ENCODE peak calls at places on chromosome 14, in seven cellular contexts. Y is neural progenitor cell, P is HCT116, J is transverse colon, C is esophagus muscularis mucosa, G is spleen, E is mammary epithelial cell. R is an unnamed sample. For H3K27me3 and H3K4me1, the result is how much of the 10 kb centered on the place peaks cover.

GRCh38 chr14:33914676-33915516 is 36.0 kb downstream of the EGLN3 start:
- DNase-seq in Y (no peak), P (peak), J (no peak), C (peak), G (no peak), E (peak), R (no peak)

GRCh38 chr14:51657762-51658161 is 6.1 kb downstream of the FRMD6 start:
- DNase-seq in Y (no peak), P (no peak), J (no peak), C (no peak), G (no peak), E (peak), R (no peak)

GRCh38 chr14:24179294-24179960 is 7.5 kb downstream of the REC8 start:
- DNase-seq in Y (no peak), P (no peak), J (no peak), C (no peak), G (peak), E (no peak), R (no peak)

GRCh38 chr14:75223664-75224154 is 47.3 kb upstream of the TMED10 start:
- DNase-seq in Y (peak), P (no peak), J (peak), C (no peak), G (no peak), E (no peak), R (peak)

GRCh38 chr14:35809597-35809996 is 502 bp upstream of the RALGAPA1 start:
- DNase-seq in Y (no peak), P (no peak), J (no peak), C (no peak), G (no peak), E (no peak), R (no peak)

GRCh38 chr14:50053935-50054334 is 62.4 kb downstream of the VCPKMT start:
- DNase-seq in Y (no peak), P (no peak), J (no peak), C (no peak), G (no peak), E (no peak), R (no peak)

GRCh38 chr14:95490127-95490526 is 26.3 kb downstream of the SYNE3 start:
- DNase-seq in Y (no peak), P (no peak), J (no peak), C (no peak), G (no peak), E (no peak), R (no peak)

GRCh38 chr14:37602605-37603453 is 7.4 kb downstream of the TTC6 start:
- DNase-seq in Y (no peak), P (no peak), J (no peak), C (peak), G (no peak), E (no peak), R (no peak)

DNA sequence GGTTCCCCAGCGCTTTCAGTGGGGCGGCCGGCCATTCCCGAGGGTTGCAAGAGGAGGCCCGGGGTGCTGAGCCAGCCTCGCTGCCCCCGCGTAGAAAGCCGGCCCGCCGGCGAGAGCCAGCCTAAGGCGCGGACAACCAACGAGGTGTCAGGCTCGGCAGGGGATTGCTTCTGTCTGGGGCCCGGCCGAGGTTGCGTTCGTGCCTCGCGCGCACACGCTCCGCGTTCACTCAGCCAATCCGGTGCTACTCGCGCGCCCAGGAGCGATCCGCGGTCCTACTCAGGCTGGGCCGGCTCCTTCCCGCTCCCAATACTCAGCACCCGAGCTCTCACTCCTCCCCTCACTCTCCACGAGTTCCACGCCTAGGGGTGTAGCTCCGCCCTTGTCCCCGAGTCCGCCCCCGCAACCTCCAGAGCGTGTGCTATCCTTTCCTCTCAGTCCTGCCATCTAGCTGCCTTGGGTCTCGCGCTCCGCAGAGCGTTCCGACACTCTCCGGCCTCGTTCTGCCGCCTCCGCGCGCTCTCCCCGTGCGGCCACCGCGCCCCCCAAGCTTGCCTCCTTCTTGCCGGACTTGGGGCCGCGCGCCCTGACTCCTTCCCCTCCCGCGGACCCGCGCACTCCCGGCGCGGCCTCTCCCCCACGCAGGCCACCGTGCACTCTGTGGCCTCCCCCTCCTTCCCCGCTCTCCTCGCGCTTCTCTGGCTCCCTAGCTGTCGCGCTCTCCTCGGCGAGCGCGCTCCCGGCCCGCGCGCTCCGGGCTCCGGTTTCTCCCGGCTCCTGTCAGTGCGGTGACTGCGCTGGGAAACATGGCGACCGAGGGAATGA is at the start of gene GPHN:
- DNase-seq in Y (peak), P (peak), J (peak), C (peak), G (peak), E (peak), R (peak)
- TF ChIP-seq CTCF in Y (no peak), P (no peak), J (peak), C (peak), G (no peak), E (no peak), R (peak)

GRCh38 chr14:59182641-59183040 is 5.8 kb upstream of the DAAM1 start:
- DNase-seq in Y (no peak), P (no peak), J (no peak), C (no peak), G (no peak), E (no peak), R (no peak)
- H3K27me3 ChIP-seq in Y (under half), P (under half), J (under half), C (under half), G (under half), E (under half), R (under half)

GRCh38 chr14:69449216-69449615 is 35.3 kb upstream of the PLEKHD1 start:
- DNase-seq in Y (no peak), P (no peak), J (no peak), C (no peak), G (no peak), E (no peak), R (no peak)

DNA sequence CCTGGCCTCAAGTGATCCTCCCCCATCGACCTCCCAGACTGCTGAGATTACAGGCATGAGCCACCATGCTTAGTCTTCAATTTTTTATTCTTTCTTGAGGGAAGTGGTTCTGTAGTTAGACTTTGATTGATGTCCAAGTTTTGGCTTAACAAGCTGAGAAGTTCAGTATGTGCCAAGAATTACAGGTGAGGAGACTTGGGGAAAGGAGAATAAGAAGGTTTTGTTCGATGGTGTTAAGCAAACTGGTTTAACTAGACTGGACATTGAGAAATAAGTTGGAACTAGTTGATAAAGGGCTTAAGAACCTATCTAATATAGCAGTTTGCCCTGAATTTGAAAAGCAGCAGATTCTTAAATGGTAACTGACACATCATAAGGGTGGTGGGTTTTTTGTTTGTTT is 32.6 kb upstream of the PLEKHD1 start:
- DNase-seq in Y (no peak), P (no peak), J (no peak), C (no peak), G (no peak), E (no peak), R (no peak)
- H3K4me1 ChIP-seq in Y (under half), P (under half), J (under half), C (under half), G (under half), E (under half), R (under half)

GRCh38 chr14:47039336-47039735 is 387.8 kb upstream of the RPL10L start:
- DNase-seq in Y (no peak), P (no peak), J (no peak), C (no peak), G (no peak), E (no peak), R (no peak)

GRCh38 chr14:47044841-47045240 is 393.3 kb upstream of the RPL10L start:
- DNase-seq in Y (peak), P (no peak), J (no peak), C (no peak), G (no peak), E (no peak), R (no peak)

DNA sequence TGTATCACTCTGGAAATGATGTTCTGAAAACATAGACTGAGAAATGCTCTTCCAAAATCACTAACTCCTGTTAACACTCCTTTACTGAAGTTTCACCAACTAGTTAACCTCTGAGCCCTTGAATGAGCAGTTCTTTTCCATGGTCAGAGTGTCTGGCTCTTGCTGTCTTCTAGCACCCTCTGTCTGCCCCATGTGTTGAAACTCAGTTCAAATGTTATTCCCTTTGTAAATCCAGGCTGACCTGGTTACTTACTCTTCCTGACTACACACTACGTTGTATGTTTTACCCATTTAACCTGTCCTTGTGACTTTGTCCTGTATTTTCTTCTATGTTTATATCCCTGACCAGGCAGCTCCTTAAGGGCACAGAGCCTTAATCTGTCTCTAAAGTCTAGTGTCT is 388.9 kb upstream of the RPL10L start:
- DNase-seq in Y (peak), P (peak), J (no peak), C (no peak), G (no peak), E (peak), R (no peak)
- TF ChIP-seq CTCF in Y (peak), P (peak), J (no peak), C (no peak), G (no peak), E (no peak), R (peak)

DNA sequence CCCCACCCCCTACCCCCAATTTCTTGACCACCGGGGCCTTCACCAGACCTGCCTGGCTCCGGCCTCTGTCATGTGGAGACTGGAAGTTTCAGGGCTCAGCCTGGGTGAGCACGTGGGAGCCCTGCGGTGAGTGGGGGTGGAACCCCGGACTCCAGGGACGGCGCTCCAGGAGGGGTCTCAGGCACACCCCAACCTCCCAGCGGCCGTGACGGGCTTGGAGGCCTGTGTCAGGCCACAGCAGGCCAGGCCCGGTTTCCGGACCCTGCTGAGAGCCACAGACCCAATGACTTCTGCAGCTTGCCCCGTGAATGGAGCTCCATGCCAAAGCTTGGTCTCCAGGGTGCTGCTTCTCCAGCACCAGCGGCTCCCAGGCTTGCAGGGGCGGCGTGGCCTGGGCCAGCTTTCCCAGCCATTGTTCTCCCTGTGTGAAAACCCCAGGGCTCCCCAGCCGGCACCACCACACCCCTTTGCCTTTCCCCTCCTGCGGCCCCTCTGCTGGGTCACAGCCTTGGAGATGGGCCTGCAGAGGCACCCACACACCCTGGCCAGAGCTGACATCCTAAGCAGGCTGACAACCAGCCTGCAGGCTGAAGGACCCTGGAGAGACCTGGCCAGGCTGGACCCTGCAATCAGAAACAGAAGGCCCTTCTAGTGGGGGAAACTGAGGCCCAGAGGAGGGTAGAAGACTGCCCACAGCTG is 186.2 kb upstream of the C14orf180 start:
- DNase-seq in Y (no peak), P (no peak), J (no peak), C (no peak), G (peak), E (no peak), R (no peak)
- H3K27me3 ChIP-seq in Y (under half), P (under half), J (under half), C (under half), G (under half), E (under half), R (under half)

GRCh38 chr14:20477211-20477876 is 8.1 kb downstream of the PNP start:
- DNase-seq in Y (no peak), P (no peak), J (no peak), C (no peak), G (no peak), E (peak), R (peak)

GRCh38 chr14:20482382-20482781 is 13.2 kb downstream of the PNP start:
- DNase-seq in Y (no peak), P (no peak), J (no peak), C (no peak), G (no peak), E (no peak), R (no peak)

GRCh38 chr14:20476795-20477194 is 7.6 kb downstream of the PNP start:
- DNase-seq in Y (no peak), P (no peak), J (no peak), C (no peak), G (no peak), E (no peak), R (no peak)

DNA sequence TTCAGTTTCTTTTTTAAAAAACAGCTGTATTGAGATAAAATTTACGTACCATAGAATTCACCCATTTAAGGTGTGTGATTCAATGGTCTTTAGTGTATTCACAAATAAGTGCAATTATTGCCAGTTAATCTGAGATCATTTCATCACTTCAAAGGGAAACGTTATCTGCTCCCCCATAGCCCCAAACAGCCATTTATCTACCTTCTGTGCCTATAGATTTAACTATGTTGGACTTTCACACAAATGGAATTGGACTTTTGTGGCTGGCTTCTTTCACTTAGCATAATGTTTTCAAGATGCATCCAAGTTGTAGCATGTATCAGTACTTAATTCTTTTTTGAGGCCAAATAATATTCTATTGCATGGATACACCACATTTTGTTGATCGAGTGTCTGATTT is 9.7 kb downstream of the PNP start:
- DNase-seq in Y (no peak), P (no peak), J (no peak), C (no peak), G (no peak), E (no peak), R (no peak)
- H3K4me1 ChIP-seq in Y (under half), P (under half), J (under half), C (under half), G (under half), E (under half), R (under half)

DNA sequence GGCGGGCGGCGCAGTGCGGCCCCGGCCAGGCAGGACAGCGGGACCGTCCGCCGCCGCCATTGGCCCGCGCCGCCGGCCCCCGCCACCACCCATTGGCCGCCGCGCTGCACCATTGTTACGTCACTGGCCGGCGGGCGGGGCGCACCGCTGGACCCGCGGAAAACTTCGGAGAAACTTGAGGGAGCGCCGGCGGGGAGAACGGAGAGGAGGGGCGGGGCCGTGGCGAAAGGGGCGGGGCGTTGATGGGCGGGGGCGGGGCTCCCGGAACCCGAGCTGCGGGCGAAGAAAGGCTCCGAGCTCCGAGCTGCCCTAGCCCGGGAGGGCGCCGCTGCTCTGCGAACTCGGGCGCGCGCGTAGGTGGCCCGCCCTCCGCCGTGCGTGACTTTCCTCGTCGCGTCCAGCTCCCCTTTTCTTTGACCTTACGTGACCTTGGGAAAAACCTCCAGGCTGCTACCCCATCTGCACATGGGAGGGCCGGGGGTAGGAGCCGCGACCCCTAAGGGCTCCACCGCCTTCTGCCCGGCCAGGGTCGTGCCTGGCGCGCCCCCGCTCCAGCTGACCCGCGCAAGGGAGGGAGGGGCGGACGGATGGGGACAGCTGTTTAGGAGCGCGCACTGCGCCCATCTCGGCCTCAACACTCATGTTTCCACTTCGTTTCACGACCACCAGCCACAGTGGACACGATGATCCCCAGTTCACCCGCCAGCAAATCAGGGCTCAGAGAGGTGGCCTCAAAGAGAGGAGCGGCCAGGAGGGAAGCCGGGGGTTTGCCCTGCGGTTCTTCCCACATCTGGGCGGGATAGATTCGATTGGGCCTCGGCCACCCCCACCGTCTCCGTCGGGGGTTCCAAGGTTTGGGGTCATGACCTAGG is at the start of gene ANKRD9:
- DNase-seq in Y (peak), P (peak), J (peak), C (peak), G (peak), E (peak), R (peak)
- TF ChIP-seq CTCF in Y (no peak), P (no peak), J (no peak), C (no peak), G (peak), E (no peak), R (no peak)

GRCh38 chr14:92923744-92924103 is 774 bp downstream of the CHGA start:
- DNase-seq in Y (no peak), P (no peak), J (no peak), C (no peak), G (no peak), E (no peak), R (no peak)

GRCh38 chr14:92925446-92925845 is 2.5 kb downstream of the CHGA start:
- DNase-seq in Y (no peak), P (no peak), J (no peak), C (no peak), G (no peak), E (no peak), R (no peak)

GRCh38 chr14:92922155-92922735 is 705 bp upstream of the CHGA start:
- DNase-seq in Y (no peak), P (no peak), J (no peak), C (no peak), G (no peak), E (no peak), R (no peak)

GRCh38 chr14:92924247-92924646 is 1.3 kb downstream of the CHGA start:
- DNase-seq in Y (no peak), P (no peak), J (no peak), C (no peak), G (no peak), E (no peak), R (no peak)

GRCh38 chr14:92922883-92923743 is at the start of gene CHGA:
- DNase-seq in Y (peak), P (no peak), J (peak), C (no peak), G (no peak), E (peak), R (peak)
- H3K27me3 ChIP-seq in Y (half or more), P (under half), J (under half), C (half or more), G (half or more), E (under half), R (under half)

DNA sequence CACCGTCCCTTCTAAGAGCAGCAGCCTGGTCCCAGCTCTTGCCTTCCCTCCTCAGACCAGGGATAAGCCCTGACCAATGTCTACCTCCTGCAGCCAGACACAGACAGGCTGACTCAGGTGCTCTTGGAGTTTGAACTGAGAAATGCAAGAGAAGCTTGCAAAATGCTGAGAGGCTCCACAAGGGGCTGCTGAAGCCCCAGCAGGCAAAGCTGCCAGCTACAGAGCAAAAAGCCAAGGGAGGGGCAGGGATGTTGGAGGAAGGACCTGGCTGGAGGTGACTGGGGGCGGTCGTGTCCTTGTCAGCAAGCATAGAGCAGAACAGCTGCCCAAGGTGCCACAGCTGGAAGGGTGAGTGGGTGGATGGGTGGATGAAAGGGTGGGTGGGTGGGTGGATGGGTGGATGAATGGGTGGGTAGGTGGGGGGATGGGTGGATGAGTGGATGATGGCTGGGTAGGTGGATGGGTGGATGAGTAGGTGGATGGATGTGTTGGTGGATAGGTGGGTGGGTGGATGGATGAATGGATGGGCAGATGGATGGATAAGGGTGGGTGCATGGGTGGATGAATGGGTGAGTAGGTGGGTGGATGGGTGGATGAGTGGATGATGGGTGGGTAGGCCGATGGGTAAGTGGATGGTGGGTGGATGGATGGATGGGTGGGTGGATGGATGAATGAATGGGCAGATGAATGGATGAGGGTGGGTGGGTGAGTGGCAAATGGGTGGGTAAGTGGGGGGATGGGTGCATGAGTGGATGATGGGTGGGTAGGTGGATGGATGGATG is 4.0 kb upstream of the INF2 start:
- DNase-seq in Y (no peak), P (no peak), J (no peak), C (no peak), G (no peak), E (no peak), R (no peak)
- H3K4me1 ChIP-seq in Y (under half), P (half or more), J (half or more), C (under half), G (under half), E (half or more), R (half or more)